ENCODE peak calls at places on chromosomes 6 and 20, in four cellular contexts. One of them, this sample, is unnamed.
A peak's percentile ranks its signal among the peaks of the same experiment; 100 is the strongest.

GRCh38 chr6:136767103-136767502 is 25.2 kb downstream of the MAP3K5 start:
- DNase-seq in foreskin fibroblast: no peak
- DNase-seq in heart left ventricle: no peak
- DNase-seq in ELF-1: no peak
- DNase-seq in this sample: no peak

GRCh38 chr20:40766081-40766480 is 77.0 kb upstream of the MAFB start:
- DNase-seq in foreskin fibroblast: no peak
- DNase-seq in heart left ventricle: no peak
- DNase-seq in ELF-1: no peak
- DNase-seq in this sample: no peak

GRCh38 chr20:57390604-57391438 is at the start of gene RBM38:
- DNase-seq in foreskin fibroblast: peak; percentile 84
- DNase-seq in heart left ventricle: peak; percentile 89
- DNase-seq in ELF-1: peak; percentile 78
- DNase-seq in this sample: no peak

GRCh38 chr6:157137501-157137900 is 185.8 kb downstream of the TMEM242 start:
- DNase-seq in foreskin fibroblast: no peak
- DNase-seq in heart left ventricle: no peak
- DNase-seq in ELF-1: no peak
- DNase-seq in this sample: no peak

GRCh38 chr20:53623454-53624206 is 30.0 kb upstream of the ZNF217 start:
- DNase-seq in foreskin fibroblast: peak; percentile 92
- DNase-seq in heart left ventricle: no peak
- DNase-seq in ELF-1: peak; percentile 74
- DNase-seq in this sample: peak; percentile 73

GRCh38 chr6:159234102-159234553 is 64.9 kb downstream of the FNDC1 start:
- DNase-seq in foreskin fibroblast: no peak
- DNase-seq in heart left ventricle: no peak
- DNase-seq in ELF-1: no peak
- DNase-seq in this sample: no peak

GRCh38 chr20:35739294-35740163 is 2.5 kb downstream of the RBM39 start:
- DNase-seq in foreskin fibroblast: peak; percentile 51
- DNase-seq in heart left ventricle: no peak
- DNase-seq in ELF-1: no peak
- DNase-seq in this sample: no peak

GRCh38 chr20:61391812-61392520 is 139.9 kb downstream of the CDH4 start:
- DNase-seq in foreskin fibroblast: no peak
- DNase-seq in heart left ventricle: no peak
- DNase-seq in ELF-1: peak; percentile 63
- DNase-seq in this sample: no peak

GRCh38 chr6:33577106-33577535 is 3.0 kb downstream of the BAK1 start:
- DNase-seq in foreskin fibroblast: no peak
- DNase-seq in heart left ventricle: peak; percentile 79
- DNase-seq in ELF-1: no peak
- DNase-seq in this sample: no peak

GRCh38 chr6:130132286-130132701 is 90.5 kb downstream of the SAMD3 start:
- DNase-seq in foreskin fibroblast: no peak
- DNase-seq in heart left ventricle: no peak
- DNase-seq in ELF-1: no peak
- DNase-seq in this sample: no peak

GRCh38 chr20:37527638-37528441 is at the start of gene BLCAP:
- DNase-seq in foreskin fibroblast: peak; percentile 91
- DNase-seq in heart left ventricle: peak; percentile 95
- DNase-seq in ELF-1: peak; percentile 95
- DNase-seq in this sample: peak; percentile 82

GRCh38 chr6:25984265-25984664 is 21.7 kb downstream of the TRIM38 start:
- DNase-seq in foreskin fibroblast: no peak
- DNase-seq in heart left ventricle: no peak
- DNase-seq in ELF-1: no peak
- DNase-seq in this sample: no peak

GRCh38 chr20:46027245-46027853 is 1.7 kb upstream of the SLC12A5 start:
- DNase-seq in foreskin fibroblast: peak; percentile 80
- DNase-seq in heart left ventricle: no peak
- DNase-seq in ELF-1: no peak
- DNase-seq in this sample: peak; percentile 52

GRCh38 chr20:20369353-20370086 is 1.6 kb downstream of the INSM1 start:
- DNase-seq in foreskin fibroblast: no peak
- DNase-seq in heart left ventricle: no peak
- DNase-seq in ELF-1: peak; percentile 63
- DNase-seq in this sample: no peak

GRCh38 chr6:105794263-105794662 is 291.9 kb upstream of the PRDM1 start:
- DNase-seq in foreskin fibroblast: peak; percentile 30
- DNase-seq in heart left ventricle: peak; percentile 68
- DNase-seq in ELF-1: no peak
- DNase-seq in this sample: no peak

GRCh38 chr20:11128131-11128831 is 454.5 kb upstream of the JAG1 start:
- DNase-seq in foreskin fibroblast: peak; percentile 48
- DNase-seq in heart left ventricle: no peak
- DNase-seq in ELF-1: no peak
- DNase-seq in this sample: no peak

GRCh38 chr20:40019510-40019909 is 669.5 kb downstream of the MAFB start:
- DNase-seq in foreskin fibroblast: no peak
- DNase-seq in heart left ventricle: no peak
- DNase-seq in ELF-1: no peak
- DNase-seq in this sample: no peak

GRCh38 chr20:6588296-6588695 is 179.2 kb upstream of the BMP2 start:
- DNase-seq in foreskin fibroblast: peak; percentile 80
- DNase-seq in heart left ventricle: no peak
- DNase-seq in ELF-1: no peak
- DNase-seq in this sample: peak; percentile 77

GRCh38 chr6:93222071-93222851 is 197.1 kb downstream of the EPHA7 start:
- DNase-seq in foreskin fibroblast: no peak
- DNase-seq in heart left ventricle: no peak
- DNase-seq in ELF-1: no peak
- DNase-seq in this sample: no peak

GRCh38 chr6:118660218-118660569 is 8.8 kb upstream of the CEP85L start:
- DNase-seq in foreskin fibroblast: peak; percentile 21
- DNase-seq in heart left ventricle: no peak
- DNase-seq in ELF-1: no peak
- DNase-seq in this sample: peak; percentile 14

GRCh38 chr6:169958510-169958909 is 207.1 kb downstream of the ERMARD start:
- DNase-seq in foreskin fibroblast: no peak
- DNase-seq in heart left ventricle: no peak
- DNase-seq in ELF-1: no peak
- DNase-seq in this sample: no peak

GRCh38 chr20:37711001-37711400 is 17.2 kb downstream of the CTNNBL1 start:
- DNase-seq in foreskin fibroblast: no peak
- DNase-seq in heart left ventricle: no peak
- DNase-seq in ELF-1: peak; percentile 20
- DNase-seq in this sample: no peak

GRCh38 chr6:14621518-14621917 is 503.9 kb downstream of the CD83 start:
- DNase-seq in foreskin fibroblast: peak; percentile 35
- DNase-seq in heart left ventricle: no peak
- DNase-seq in ELF-1: no peak
- DNase-seq in this sample: no peak

GRCh38 chr20:45629496-45630100 is at the start of gene WFDC10A:
- DNase-seq in foreskin fibroblast: peak; percentile 62
- DNase-seq in heart left ventricle: no peak
- DNase-seq in ELF-1: peak; percentile 81
- DNase-seq in this sample: peak; percentile 43

GRCh38 chr6:3176562-3177355 is 19.4 kb upstream of the TUBB2A start:
- DNase-seq in foreskin fibroblast: peak; percentile 94
- DNase-seq in heart left ventricle: no peak
- DNase-seq in ELF-1: peak; percentile 75
- DNase-seq in this sample: peak; percentile 96

GRCh38 chr6:105382918-105383317 is 20.0 kb downstream of the PREP start:
- DNase-seq in foreskin fibroblast: no peak
- DNase-seq in heart left ventricle: no peak
- DNase-seq in ELF-1: no peak
- DNase-seq in this sample: no peak

GRCh38 chr6:1929931-1930330 is 315.5 kb downstream of the GMDS start:
- DNase-seq in foreskin fibroblast: no peak
- DNase-seq in heart left ventricle: no peak
- DNase-seq in ELF-1: no peak
- DNase-seq in this sample: no peak

GRCh38 chr6:41931792-41932191 is 9.8 kb downstream of the CCND3 start:
- DNase-seq in foreskin fibroblast: no peak
- DNase-seq in heart left ventricle: no peak
- DNase-seq in ELF-1: no peak
- DNase-seq in this sample: no peak

This sample was measured in brain microvascular endothelial cell.